ENCODE peak calls at places on chromosomes 7 and 10, in seven cellular contexts. W is mammary epithelial cell, H is neuronal stem cell, X is GM23248, A is adipocyte, V is BJ, G is GM12878. O is an unnamed sample. For H3K36me3, the result is how much of the 10 kb centered on the place peaks cover.

GRCh38 chr7:126578338-126578737 is 674.4 kb downstream of the GRM8 start:
- DNase-seq in A (no peak), V (no peak), G (no peak), X (no peak), H (no peak), W (no peak), O (no peak)

GRCh38 chr7:86667732-86668131 is 24.0 kb downstream of the GRM3 start:
- DNase-seq in X (no peak), A (no peak), W (no peak), G (no peak), V (no peak), H (no peak), O (no peak)

GRCh38 chr7:82036146-82036886 is 266.5 kb upstream of the HGF start:
- DNase-seq in G (no peak), A (peak), H (no peak), W (peak), X (peak), V (peak), O (peak)

GRCh38 chr7:139403601-139404000 is 43.9 kb downstream of the LUC7L2 start:
- DNase-seq in G (no peak), X (no peak), W (no peak), H (no peak), A (no peak), V (no peak), O (no peak)

GRCh38 chr10:121080324-121080807 is 229.2 kb downstream of the WDR11 start:
- DNase-seq in H (no peak), A (no peak), G (no peak), W (no peak), V (no peak), X (no peak), O (no peak)

GRCh38 chr7:16646427-16647081 is 573 bp downstream of the BZW2 start:
- DNase-seq in H (no peak), V (no peak), W (peak), G (no peak), X (peak), A (peak), O (no peak)

GRCh38 chr10:127973810-127974311 is 67.0 kb downstream of the PTPRE start:
- DNase-seq in H (no peak), A (no peak), V (no peak), G (no peak), X (no peak), W (no peak), O (no peak)

GRCh38 chr10:102384053-102384452 is 11.5 kb upstream of the NFKB2 start:
- DNase-seq in W (no peak), A (no peak), X (peak), H (no peak), V (no peak), G (no peak), O (no peak)

GRCh38 chr7:144404911-144405310 is 1.4 kb upstream of the NOBOX start:
- DNase-seq in W (no peak), G (no peak), H (no peak), X (no peak), A (peak), V (peak), O (no peak)

GRCh38 chr10:29130190-29130673 is 158.6 kb upstream of the LYZL1 start:
- DNase-seq in X (peak), V (no peak), A (peak), H (no peak), G (no peak), W (peak), O (no peak)

GRCh38 chr10:98536551-98536950 is 89.8 kb upstream of the HPS1 start:
- DNase-seq in W (peak), A (peak), H (no peak), X (peak), V (no peak), G (no peak), O (no peak)

GRCh38 chr7:150986099-150986512 is 4.7 kb upstream of the NOS3 start:
- DNase-seq in X (peak), H (no peak), G (no peak), V (no peak), A (peak), W (peak), O (no peak)

GRCh38 chr10:130026670-130027456 is 62.8 kb upstream of the EBF3 start:
- DNase-seq in H (no peak), V (no peak), G (no peak), W (no peak), X (no peak), A (no peak), O (no peak)

GRCh38 chr7:27966219-27966780 is 214.3 kb downstream of the JAZF1 start:
- DNase-seq in W (no peak), G (no peak), A (no peak), V (no peak), X (no peak), H (no peak), O (no peak)

GRCh38 chr10:106502651-106503050 is 661.9 kb downstream of the SORCS1 start:
- DNase-seq in V (no peak), H (no peak), W (no peak), A (no peak), G (no peak), X (peak), O (no peak)

GRCh38 chr10:30083934-30084333 is 24.5 kb upstream of the JCAD start:
- DNase-seq in W (no peak), G (no peak), X (no peak), V (no peak), H (no peak), A (no peak), O (no peak)

GRCh38 chr7:140778975-140779374 is 82.5 kb downstream of the NDUFB2 start:
- DNase-seq in G (no peak), A (no peak), H (no peak), X (no peak), W (no peak), V (no peak), O (no peak)

GRCh38 chr10:86535057-86535882 is 13.7 kb upstream of the WAPL start:
- DNase-seq in G (no peak), X (peak), W (no peak), V (no peak), A (no peak), H (no peak), O (no peak)

GRCh38 chr10:91043173-91043910 is 122.5 kb upstream of the ANKRD1 start:
- DNase-seq in H (no peak), V (no peak), A (peak), X (peak), W (peak), G (peak), O (no peak)

GRCh38 chr10:86372119-86372784 is 5.7 kb upstream of the GRID1 start:
- DNase-seq in H (no peak), V (no peak), G (no peak), A (no peak), X (no peak), W (no peak), O (no peak)

GRCh38 chr10:73814896-73815718 is 3.7 kb upstream of the NDST2 start:
- DNase-seq in V (no peak), G (no peak), A (peak), H (no peak), W (no peak), X (peak), O (no peak)

GRCh38 chr7:8290645-8291308 is 28.8 kb upstream of the ICA1 start:
- DNase-seq in W (peak), A (no peak), V (no peak), H (no peak), G (no peak), X (no peak), O (peak)

GRCh38 chr7:107867858-107868466 is 23.0 kb upstream of the DLD start:
- DNase-seq in G (no peak), V (no peak), X (no peak), W (no peak), A (no peak), H (no peak), O (no peak)

GRCh38 chr10:1121311-1121970 is 65.3 kb downstream of the WDR37 start:
- DNase-seq in V (no peak), X (no peak), G (no peak), A (no peak), W (no peak), H (no peak), O (no peak)

GRCh38 chr10:78375854-78376785 is 342.5 kb downstream of the RPS24 start:
- DNase-seq in V (no peak), A (no peak), W (no peak), H (no peak), G (no peak), X (no peak), O (no peak)

GRCh38 chr7:34354906-34355305 is 303.1 kb upstream of the NPSR1 start:
- DNase-seq in W (no peak), H (no peak), X (peak), V (peak), G (no peak), A (peak), O (peak)

GRCh38 chr7:16080131-16080530 is 341.2 kb downstream of the CRPPA start:
- DNase-seq in A (no peak), G (no peak), W (peak), X (no peak), V (no peak), H (no peak), O (no peak)

GRCh38 chr10:53476650-53477312 is 704.2 kb upstream of the MBL2 start:
- DNase-seq in A (no peak), H (no peak), X (no peak), G (no peak), V (no peak), W (no peak), O (no peak)

DNA sequence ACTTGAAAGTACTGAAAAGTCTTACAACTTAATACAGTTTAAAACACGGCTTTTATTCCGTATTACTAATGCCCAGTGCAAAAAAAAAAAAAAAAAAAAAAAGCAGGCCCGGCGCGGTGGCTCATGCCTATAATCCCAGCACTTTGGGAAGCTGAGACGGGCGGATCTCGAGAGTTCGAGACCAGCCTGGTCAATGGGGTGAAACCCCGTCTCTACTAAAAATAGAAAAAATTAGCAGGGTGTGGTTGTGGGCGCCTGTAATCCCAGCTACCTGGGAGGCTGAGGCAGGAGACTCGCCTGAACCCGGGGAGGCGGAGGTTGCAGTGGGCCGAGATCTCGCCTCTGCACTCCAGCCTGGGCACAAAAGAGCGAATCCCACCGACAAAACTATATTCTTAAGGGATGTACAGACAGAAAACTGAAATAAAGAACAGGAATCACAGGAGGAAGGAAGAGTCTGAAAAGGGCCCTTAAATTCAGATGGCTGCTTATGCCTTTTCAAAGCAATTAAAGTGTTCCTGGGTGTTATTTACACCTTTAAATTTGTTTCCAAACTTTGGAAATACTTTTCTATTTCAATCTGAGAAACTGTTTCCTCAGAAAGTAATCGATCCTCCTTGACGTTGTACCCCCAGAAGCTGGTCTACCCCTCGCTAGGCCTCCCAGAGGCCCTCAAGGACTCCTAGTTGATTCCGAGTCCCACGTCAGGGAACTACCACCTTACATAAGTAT is 2.1 kb upstream of the KMT2E start:
- DNase-seq in H (no peak), A (peak), X (peak), W (no peak), G (no peak), V (no peak), O (no peak)
- H3K36me3 ChIP-seq in H (under half), A (under half), X (under half), W (under half), G (under half), V (under half), O (under half)

GRCh38 chr7:18497082-18497481 is 1.5 kb downstream of the HDAC9 start:
- DNase-seq in W (no peak), H (no peak), G (no peak), X (no peak), A (no peak), V (no peak), O (no peak)

GRCh38 chr7:18497800-18498199 is 2.3 kb downstream of the HDAC9 start:
- DNase-seq in X (no peak), G (no peak), H (no peak), V (no peak), A (no peak), W (no peak), O (no peak)

GRCh38 chr7:18498327-18498726 is 2.8 kb downstream of the HDAC9 start:
- DNase-seq in X (no peak), W (no peak), A (no peak), H (no peak), G (no peak), V (no peak), O (no peak)

GRCh38 chr7:18496336-18496700 is 769 bp downstream of the HDAC9 start:
- DNase-seq in V (no peak), X (no peak), G (no peak), A (peak), H (no peak), W (no peak), O (no peak)

GRCh38 chr7:18499407-18500197 is 4.1 kb downstream of the HDAC9 start:
- DNase-seq in X (peak), W (no peak), V (no peak), H (no peak), A (peak), G (no peak), O (no peak)
- H3K36me3 ChIP-seq in X (under half), W (under half), V (under half), H (under half), A (under half), G (under half), O (under half)

GRCh38 chr7:6384327-6384726 is 63.4 kb downstream of the DAGLB start:
- DNase-seq in V (no peak), H (no peak), A (no peak), G (no peak), W (no peak), X (no peak), O (no peak)

GRCh38 chr7:6385110-6385792 is 62.5 kb downstream of the DAGLB start:
- DNase-seq in V (peak), G (no peak), A (peak), W (peak), X (peak), H (no peak), O (peak)

GRCh38 chr7:6386779-6387178 is 61.0 kb downstream of the DAGLB start:
- DNase-seq in H (no peak), A (no peak), X (no peak), G (no peak), W (no peak), V (no peak), O (no peak)

GRCh38 chr7:6387734-6388294 is 59.9 kb downstream of the DAGLB start:
- DNase-seq in W (no peak), V (no peak), H (no peak), G (no peak), A (no peak), X (no peak), O (no peak)

DNA sequence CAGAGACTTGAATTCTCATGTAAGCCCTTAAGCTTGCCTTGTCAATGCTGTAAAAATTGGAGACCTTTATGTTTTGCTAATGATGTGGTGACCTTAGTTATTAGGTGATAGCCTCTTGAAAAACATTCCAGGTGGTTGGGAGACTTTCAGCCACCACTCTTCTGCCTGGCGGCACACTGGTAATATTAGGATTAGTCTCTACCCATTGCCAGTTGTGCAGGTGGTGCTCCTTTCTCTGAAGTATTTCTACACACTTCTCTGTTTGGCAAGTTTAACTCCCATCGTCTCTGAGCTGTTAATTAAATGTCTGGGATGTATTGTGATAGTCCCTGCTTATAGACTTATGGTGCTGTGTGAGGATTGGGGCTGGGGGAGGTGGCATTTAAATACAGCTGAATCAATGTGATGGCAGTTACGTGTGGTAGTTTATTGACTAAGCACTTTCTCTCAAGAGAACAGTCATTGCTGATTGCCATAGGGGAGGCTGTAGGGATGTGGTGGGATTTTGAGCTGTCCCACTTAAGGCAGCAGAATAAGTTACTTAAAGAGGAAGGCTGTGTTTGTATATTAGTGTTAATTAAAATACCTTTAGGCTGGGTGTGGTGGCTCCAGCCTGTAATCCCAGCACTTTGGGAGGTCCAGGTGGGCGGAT is 61.7 kb downstream of the DAGLB start:
- DNase-seq in X (no peak), A (no peak), H (no peak), W (no peak), V (no peak), G (no peak), O (no peak)
- H3K36me3 ChIP-seq in X (under half), A (under half), H (under half), W (under half), V (under half), G (under half), O (under half)

DNA sequence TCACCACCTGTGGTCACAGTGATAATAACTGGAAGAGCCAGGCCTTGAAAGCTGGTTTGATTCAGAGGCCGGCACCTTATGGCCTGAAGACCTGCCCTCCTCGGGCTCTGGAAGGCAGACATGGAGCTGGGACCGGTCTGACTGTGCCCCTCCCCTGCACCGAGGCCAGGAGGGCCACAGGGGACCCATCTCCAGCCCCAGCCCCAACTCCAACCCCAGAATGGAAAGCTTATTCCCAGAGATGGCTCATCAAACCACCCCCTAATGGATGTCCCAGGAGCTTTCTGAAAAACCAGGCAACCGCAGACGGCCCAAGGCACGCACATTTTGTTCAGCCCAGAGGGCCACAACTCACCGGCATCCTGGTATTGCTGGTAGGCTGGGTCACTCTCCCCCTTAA is 16.8 kb downstream of the PDIA4 start:
- DNase-seq in V (no peak), W (no peak), X (no peak), A (no peak), G (no peak), H (no peak), O (no peak)
- H3K36me3 ChIP-seq in V (under half), W (under half), X (under half), A (half or more), G (half or more), H (half or more), O (half or more)